ENCODE peak calls at places on chromosomes 13 and 19, in seven cellular contexts. Y, U, V, S, R, P and M are unnamed samples.
A peak's percentile ranks its signal among the peaks of the same experiment; 100 is the strongest.

GRCh38 chr19:1912760-1913505 is 7.7 kb downstream of the ADAT3 start:
- DNase-seq in S (no peak), Y (no peak), R (no peak), U (no peak), V (no peak), P (no peak), M (no peak)

GRCh38 chr13:36345438-36346221 is 564 bp downstream of the SPART start:
- DNase-seq in P (peak; percentile 20), R (peak; percentile 43), V (peak; percentile 88), Y (peak; percentile 65), S (peak; percentile 54), U (peak; percentile 10), M (peak; percentile 37)

GRCh38 chr19:2491130-2491801 is 15.3 kb downstream of the GADD45B start:
- DNase-seq in R (no peak), U (no peak), Y (peak; percentile 70), P (no peak), S (no peak), V (peak; percentile 46), M (no peak)

GRCh38 chr19:18167975-18168645 is 5.5 kb upstream of the IFI30 start:
- DNase-seq in Y (no peak), S (peak; percentile 71), R (peak; percentile 68), P (peak; percentile 63), U (peak; percentile 93), V (peak; percentile 49), M (peak; percentile 68)

GRCh38 chr13:61900033-61900432 is 484.4 kb upstream of the PCDH20 start:
- DNase-seq in P (no peak), R (no peak), V (no peak), Y (no peak), S (no peak), U (no peak), M (no peak)

GRCh38 chr19:5697022-5697889 is 7.2 kb downstream of the RPL36 start:
- DNase-seq in S (no peak), U (no peak), Y (no peak), R (no peak), V (no peak), P (no peak), M (no peak)

GRCh38 chr13:20397896-20398295 is 127.8 kb downstream of the CRYL1 start:
- DNase-seq in R (no peak), S (no peak), Y (no peak), V (no peak), P (no peak), U (no peak), M (no peak)

GRCh38 chr13:110149036-110149435 is 157.9 kb downstream of the COL4A1 start:
- DNase-seq in Y (no peak), R (no peak), P (no peak), U (no peak), V (no peak), S (no peak), M (no peak)

GRCh38 chr13:21033866-21034601 is 27.4 kb downstream of the LATS2 start:
- DNase-seq in R (no peak), Y (no peak), U (no peak), V (no peak), S (no peak), P (no peak), M (no peak)

GRCh38 chr13:74398599-74398998 is 264.4 kb upstream of the KLF12 start:
- DNase-seq in U (no peak), R (no peak), Y (no peak), V (no peak), P (no peak), S (no peak), M (no peak)

GRCh38 chr19:1618157-1619093 is 13.2 kb upstream of the UQCR11 start:
- DNase-seq in U (peak; percentile 83), P (peak; percentile 26), S (peak; percentile 72), Y (no peak), R (no peak), V (no peak), M (peak; percentile 29)

GRCh38 chr13:83350569-83350968 is 531.7 kb downstream of the SLITRK1 start:
- DNase-seq in V (peak; percentile 17), P (no peak), S (no peak), R (no peak), Y (no peak), U (no peak), M (no peak)

GRCh38 chr19:52716578-52716977 is 18.3 kb downstream of the ZNF611 start:
- DNase-seq in R (no peak), S (peak; percentile 66), Y (no peak), P (no peak), U (no peak), V (no peak), M (no peak)

GRCh38 chr19:10760268-10760944 is 42.5 kb downstream of the DNM2 start:
- DNase-seq in S (no peak), V (peak; percentile 92), P (peak; percentile 54), R (no peak), U (peak; percentile 50), Y (no peak), M (no peak)

GRCh38 chr13:103282571-103283450 is 216.6 kb upstream of the SLC10A2 start:
- DNase-seq in U (no peak), R (no peak), Y (no peak), V (no peak), S (no peak), P (no peak), M (no peak)

GRCh38 chr19:35011091-35011689 is 11.1 kb downstream of the GRAMD1A start:
- DNase-seq in R (no peak), U (no peak), P (peak; percentile 43), Y (no peak), V (no peak), S (no peak), M (no peak)

GRCh38 chr19:999379-999719 is 870 bp upstream of the GRIN3B start:
- DNase-seq in U (no peak), S (no peak), V (no peak), R (no peak), Y (no peak), P (no peak), M (no peak)

GRCh38 chr19:33862991-33863390 is 66.3 kb downstream of the KCTD15 start:
- DNase-seq in S (no peak), R (no peak), U (no peak), P (no peak), V (no peak), Y (no peak), M (no peak)

GRCh38 chr13:73307481-73307880 is 248.7 kb downstream of the KLF5 start:
- DNase-seq in Y (no peak), S (no peak), P (no peak), U (no peak), V (no peak), R (no peak), M (no peak)

GRCh38 chr13:113216165-113217056 is 7.0 kb downstream of the CUL4A start:
- DNase-seq in Y (peak; percentile 45), U (no peak), P (no peak), S (no peak), V (peak; percentile 74), R (no peak), M (no peak)

GRCh38 chr13:50124536-50125305 is 109.5 kb downstream of the KCNRG start:
- DNase-seq in U (peak; percentile 67), Y (peak; percentile 97), P (peak; percentile 96), S (peak; percentile 68), V (peak; percentile 97), R (peak; percentile 94), M (peak; percentile 65)

GRCh38 chr13:110261166-110262081 is 45.5 kb downstream of the COL4A1 start:
- DNase-seq in V (no peak), S (no peak), Y (no peak), U (no peak), P (no peak), R (no peak), M (no peak)

GRCh38 chr13:79477968-79478367 is 3.0 kb upstream of the NDFIP2 start:
- DNase-seq in U (no peak), P (no peak), Y (peak; percentile 19), V (no peak), S (no peak), R (no peak), M (no peak)
- TF ChIP-seq CTCF in U (no peak), P (no peak), Y (no peak), V (no peak), S (no peak), R (no peak), M (no peak)

DNA sequence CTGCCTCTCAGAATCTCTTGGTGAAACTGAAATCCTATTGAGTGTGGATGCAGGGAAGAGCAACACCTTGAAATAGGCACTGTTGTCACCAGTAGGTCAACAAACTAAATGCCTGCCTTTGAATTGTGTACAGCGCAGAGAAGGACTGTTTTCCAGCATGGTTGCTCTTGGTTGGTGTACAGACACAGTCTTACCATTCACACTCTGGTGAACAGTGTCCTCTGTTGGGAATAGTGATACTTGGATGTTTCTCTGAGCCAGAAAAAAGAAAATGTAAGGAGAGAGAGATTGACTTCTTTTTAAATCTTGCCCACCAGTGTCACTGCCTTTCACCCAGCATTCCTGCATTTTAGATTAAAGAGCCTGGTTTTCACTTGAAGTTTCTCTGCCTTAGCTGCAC is 179.7 kb downstream of the STK24 start:
- DNase-seq in P (no peak), Y (no peak), R (no peak), U (no peak), S (no peak), V (peak; percentile 42), M (no peak)
- TF ChIP-seq CTCF in P (no peak), Y (peak; percentile 29), R (no peak), U (no peak), S (no peak), V (peak; percentile 49), M (no peak)

DNA sequence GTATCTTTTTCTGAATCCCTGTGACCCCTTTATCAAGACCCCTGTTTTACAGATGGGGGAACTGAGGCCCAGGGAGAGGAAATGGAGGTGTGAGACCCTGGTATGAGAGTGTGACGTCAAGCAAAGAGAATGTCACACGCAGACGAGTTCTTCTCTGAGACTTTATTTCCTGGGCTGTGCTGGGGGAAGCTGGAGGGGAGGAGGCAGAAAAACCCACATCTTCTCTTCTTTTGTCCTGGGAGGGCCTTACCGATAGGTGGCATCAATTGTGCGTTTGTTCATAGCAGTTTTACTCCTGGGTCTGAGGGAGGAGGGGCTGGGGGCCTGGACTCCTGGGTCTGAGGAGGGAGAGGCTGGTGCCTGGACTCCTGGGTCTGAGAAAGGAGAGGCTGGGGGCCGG is 4.9 kb upstream of the KLK15 start:
- DNase-seq in P (no peak), R (no peak), S (no peak), Y (no peak), U (peak; percentile 72), V (peak; percentile 51), M (no peak)
- TF ChIP-seq CTCF in P (no peak), R (no peak), S (no peak), Y (no peak), U (peak; percentile 46), V (peak; percentile 44), M (no peak)

GRCh38 chr19:17160908-17161307 is 54.2 kb upstream of the USE1 start:
- DNase-seq in S (no peak), V (no peak), P (no peak), U (no peak), Y (no peak), R (no peak), M (no peak)
- TF ChIP-seq CTCF in S (no peak), V (no peak), P (no peak), U (no peak), Y (no peak), R (no peak), M (no peak)